ENCODE peak calls at places on chromosomes 4 and X, in seven cellular contexts. X, V, Q, O, F, N and S are unnamed samples.
A peak's percentile ranks its signal among the peaks of the same experiment; 100 is the strongest.

GRCh38 chr4:95549246-95550138 is 719 bp upstream of the UNC5C start:
- DNase-seq in Q (peak; percentile 52), O (peak; percentile 68), N (peak; percentile 33), X (peak; percentile 62), F (peak; percentile 75), V (peak; percentile 45), S (peak; percentile 70)

GRCh38 chrX:21996872-21997271 is 35.3 kb upstream of the PHEX start:
- DNase-seq in Q (peak; percentile 38), X (no peak), F (no peak), N (no peak), V (no peak), O (no peak), S (no peak)

GRCh38 chr4:154626793-154627484 is 14.5 kb upstream of the FGG start:
- DNase-seq in X (peak; percentile 76), N (peak; percentile 79), F (peak; percentile 87), O (peak; percentile 66), Q (peak; percentile 27), V (peak; percentile 27), S (peak; percentile 89)

GRCh38 chr4:84647307-84647884 is 64.5 kb downstream of the CDS1 start:
- DNase-seq in F (no peak), N (no peak), X (no peak), O (no peak), V (no peak), Q (no peak), S (no peak)

GRCh38 chr4:17511041-17511949 is 595 bp downstream of the QDPR start:
- DNase-seq in F (peak; percentile 87), N (peak; percentile 84), Q (peak; percentile 31), X (peak; percentile 85), O (peak; percentile 77), V (peak; percentile 65), S (peak; percentile 41)

GRCh38 chrX:12901486-12901885 is 4.9 kb upstream of the TLR8 start:
- DNase-seq in V (peak; percentile 46), Q (no peak), O (peak; percentile 74), F (peak; percentile 67), X (peak; percentile 74), N (peak; percentile 62), S (peak; percentile 58)

GRCh38 chr4:13088726-13089658 is 395.1 kb downstream of the RAB28 start:
- DNase-seq in X (no peak), N (no peak), F (no peak), Q (peak; percentile 36), O (no peak), V (no peak), S (no peak)

GRCh38 chr4:17033256-17034245 is 135.1 kb upstream of the LDB2 start:
- DNase-seq in N (no peak), O (no peak), V (no peak), Q (peak; percentile 74), X (no peak), F (no peak), S (no peak)

GRCh38 chr4:138614462-138615142 is 372.5 kb upstream of the SLC7A11 start:
- DNase-seq in F (no peak), O (no peak), N (no peak), V (no peak), Q (no peak), X (no peak), S (no peak)

GRCh38 chr4:81606796-81607550 is 135.3 kb upstream of the RASGEF1B start:
- DNase-seq in V (no peak), X (no peak), N (peak; percentile 24), O (no peak), F (no peak), Q (no peak), S (no peak)

GRCh38 chrX:37347420-37347819 is 1.7 kb upstream of the PRRG1 start:
- DNase-seq in F (no peak), X (no peak), O (no peak), V (no peak), N (no peak), Q (peak; percentile 25), S (no peak)

GRCh38 chr4:183097251-183098079 is 1.6 kb upstream of the WWC2 start:
- DNase-seq in Q (no peak), F (peak; percentile 69), O (no peak), X (no peak), V (peak; percentile 27), N (peak; percentile 41), S (no peak)

DNA sequence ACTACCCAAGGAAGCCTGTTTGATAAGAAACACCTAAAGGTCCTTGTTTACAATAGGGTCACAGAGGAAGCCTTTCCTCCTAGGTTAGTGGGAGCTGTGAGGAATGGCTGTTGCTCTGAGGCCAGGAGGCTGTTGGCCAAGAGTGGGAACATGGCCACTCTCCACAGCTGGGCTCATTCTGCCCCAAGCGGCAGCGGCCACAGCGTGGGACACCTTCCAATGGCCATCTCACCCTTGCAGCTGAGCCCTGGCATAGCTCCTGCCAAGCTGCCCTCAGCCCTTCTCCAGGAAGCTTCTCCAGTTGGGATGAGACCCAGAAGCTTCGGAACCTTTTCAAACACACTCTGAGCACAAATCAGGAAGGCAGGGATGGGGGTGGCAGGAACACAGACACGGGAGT is 111.8 kb upstream of the MAP3K15 start:
- DNase-seq in F (no peak), N (no peak), O (no peak), X (no peak), V (peak; percentile 52), Q (no peak), S (no peak)
- TF ChIP-seq CTCF in F (no peak), N (no peak), O (no peak), X (no peak), V (peak; percentile 15), Q (no peak), S (no peak)

DNA sequence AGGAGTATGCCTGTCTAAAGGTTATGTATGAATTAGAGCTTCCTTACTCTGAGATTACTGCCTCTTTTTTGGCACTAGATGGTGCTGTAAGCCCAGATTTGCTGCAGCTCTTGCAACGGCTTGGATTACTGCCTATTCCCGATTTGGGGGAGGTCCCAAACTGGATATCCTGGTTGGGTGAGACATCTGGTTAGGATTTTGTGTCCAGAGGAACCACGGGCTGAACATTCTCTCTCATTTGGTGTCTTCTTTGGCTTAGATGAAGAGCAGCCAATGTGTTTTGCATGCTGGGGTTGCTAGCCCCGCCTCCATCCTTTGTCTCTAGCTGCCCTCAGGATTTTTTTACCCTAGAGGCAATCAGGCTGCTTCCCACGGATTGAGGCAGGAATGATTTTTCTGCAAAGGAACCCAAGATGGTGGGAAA is 31.9 kb downstream of the F8A1 start:
- DNase-seq in V (peak; percentile 19), O (peak; percentile 53), Q (peak; percentile 73), F (no peak), X (peak; percentile 86), N (no peak), S (peak; percentile 71)
- H3K9me3 ChIP-seq in V (no peaks in the 10 kb centered on the region), O (no peaks in the 10 kb centered on the region), Q (no peaks in the 10 kb centered on the region), F (no peaks in the 10 kb centered on the region), X (no peaks in the 10 kb centered on the region), N (no peaks in the 10 kb centered on the region), S (peaks cover 12% of the 10 kb centered on the region)

DNA sequence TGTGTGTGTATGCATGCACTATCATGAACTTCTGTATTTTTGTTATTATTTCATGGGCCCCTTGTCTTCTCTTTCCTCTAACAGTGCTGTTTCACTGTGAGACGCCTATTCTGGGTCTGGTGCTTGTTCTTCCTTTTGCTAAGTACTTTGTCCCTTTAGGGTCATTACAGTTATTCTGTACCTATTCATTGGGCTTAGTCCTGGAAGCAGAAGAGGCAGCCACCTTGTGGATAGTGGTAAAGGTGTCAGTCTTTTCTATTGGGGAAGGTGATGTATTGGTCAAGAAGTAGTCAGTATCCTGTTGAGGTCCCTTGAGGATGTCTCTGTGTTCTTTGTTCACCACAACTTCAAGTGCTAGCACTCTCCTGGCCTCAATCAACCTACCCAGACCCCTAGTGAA is 593.7 kb downstream of the SPRY1 start:
- DNase-seq in X (no peak), N (no peak), F (no peak), V (no peak), O (no peak), Q (no peak), S (peak; percentile 17)
- TF ChIP-seq CTCF in X (no peak), N (no peak), F (no peak), V (no peak), O (no peak), Q (no peak), S (peak; percentile 33)

DNA sequence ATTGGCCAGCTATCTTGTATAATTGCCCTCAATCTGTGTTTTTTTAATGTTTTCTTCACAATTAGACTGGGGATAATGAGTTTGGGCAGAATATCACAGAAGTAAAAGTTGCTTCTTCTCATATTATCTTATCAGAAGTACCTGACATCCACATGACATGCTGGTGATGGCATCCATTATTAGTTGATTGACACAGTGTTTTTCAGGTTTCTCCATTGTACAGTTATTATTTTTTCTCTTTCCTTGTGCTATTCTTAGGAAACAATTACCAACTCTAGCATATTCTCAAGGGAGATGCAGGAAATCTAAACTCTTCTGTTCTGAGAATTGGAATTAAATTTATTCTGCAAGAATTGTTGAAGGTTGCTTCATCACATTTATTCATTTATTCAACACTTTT is 1000.1 kb upstream of the LCORL start:
- DNase-seq in X (no peak), O (no peak), F (no peak), N (no peak), Q (no peak), V (no peak), S (no peak)
- H3K9me3 ChIP-seq in X (no peaks in the 10 kb centered on the region), O (no peaks in the 10 kb centered on the region), F (no peaks in the 10 kb centered on the region), N (no peaks in the 10 kb centered on the region), Q (no peaks in the 10 kb centered on the region), V (no peaks in the 10 kb centered on the region), S (no peaks in the 10 kb centered on the region)

GRCh38 chr4:126604273-126604867 is 1028.4 kb upstream of the INTU start:
- DNase-seq in F (no peak), Q (no peak), V (no peak), X (no peak), N (no peak), O (no peak), S (peak; percentile 40)
- TF ChIP-seq CTCF in F (peak; percentile 60), Q (peak; percentile 77), V (peak; percentile 36), X (peak; percentile 41), N (peak; percentile 53), O (no peak), S (peak; percentile 60)

DNA sequence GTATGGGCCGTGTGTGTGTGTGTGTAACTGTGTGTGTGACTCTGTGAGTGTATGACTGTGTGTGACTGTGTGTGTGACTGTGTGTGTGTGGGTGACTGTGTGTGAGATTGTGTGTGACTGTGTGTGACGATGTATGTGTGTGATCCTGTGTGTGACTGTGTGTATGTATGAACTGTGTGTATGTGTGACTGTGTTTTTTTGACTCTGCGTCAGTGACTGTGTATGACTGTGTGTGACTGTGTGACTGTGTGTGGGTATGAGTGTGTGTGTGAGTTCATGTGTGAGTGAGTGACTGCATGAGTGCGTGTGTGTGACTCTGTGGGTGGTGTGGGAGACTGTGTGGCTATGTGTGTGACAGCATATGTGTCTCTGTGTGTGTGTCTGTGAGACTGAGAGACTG is 81.8 kb downstream of the ZNF718 start:
- DNase-seq in Q (no peak), F (no peak), O (no peak), X (no peak), N (no peak), V (no peak), S (no peak)
- H3K9me3 ChIP-seq in Q (peaks cover 24% of the 10 kb centered on the region), F (peaks cover 14% of the 10 kb centered on the region), O (peaks cover 5% of the 10 kb centered on the region), X (peaks cover 5% of the 10 kb centered on the region), N (no peaks in the 10 kb centered on the region), V (peaks cover 27% of the 10 kb centered on the region), S (peaks cover 29% of the 10 kb centered on the region)